ENCODE peak calls at places on chromosomes 2 and 18, in six cellular contexts. F is WTC11, V is HepG2, T is K562, Q is endothelial cell of umbilical vein, X is H1. W is an unnamed sample.
A peak's percentile ranks its signal among the peaks of the same experiment; 100 is the strongest.

GRCh38 chr18:62329676-62330454 is 4.8 kb downstream of the TNFRSF11A start:
- DNase-seq in F (no peak), T (no peak), V (peak; percentile 52), Q (peak; percentile 85), X (no peak), W (no peak)

GRCh38 chr2:11679491-11680130 is 9.6 kb upstream of the NTSR2 start:
- DNase-seq in V (no peak), F (no peak), T (no peak), Q (no peak), X (no peak), W (no peak)

GRCh38 chr2:216474925-216475670 is 23.5 kb upstream of the RPL37A start:
- DNase-seq in X (no peak), T (no peak), V (no peak), F (no peak), Q (no peak), W (no peak)

GRCh38 chr18:21000667-21001066 is 110.9 kb downstream of the ROCK1 start:
- DNase-seq in Q (no peak), F (no peak), T (no peak), V (no peak), X (no peak), W (no peak)

GRCh38 chr2:163171786-163172549 is 333.4 kb upstream of the KCNH7 start:
- DNase-seq in T (no peak), F (no peak), Q (no peak), V (no peak), X (no peak), W (no peak)

GRCh38 chr2:212709287-212709686 is 170.7 kb upstream of the ERBB4 start:
- DNase-seq in Q (no peak), V (no peak), F (no peak), T (no peak), X (no peak), W (no peak)

GRCh38 chr2:65309699-65310098 is 82.1 kb downstream of the ACTR2 start:
- DNase-seq in Q (no peak), F (no peak), V (no peak), T (no peak), X (no peak), W (no peak)

GRCh38 chr18:75698861-75699260 is 271.4 kb upstream of the SMIM21 start:
- DNase-seq in V (no peak), F (no peak), X (no peak), T (no peak), Q (no peak), W (no peak)

GRCh38 chr18:12645751-12646203 is 12.1 kb downstream of the SPIRE1 start:
- DNase-seq in F (no peak), V (peak; percentile 41), Q (peak; percentile 54), X (no peak), T (no peak), W (no peak)

GRCh38 chr2:40244251-40245010 is 207.5 kb downstream of the SLC8A1 start:
- DNase-seq in X (peak; percentile 27), Q (peak; percentile 71), T (no peak), V (peak; percentile 37), F (peak; percentile 72), W (peak; percentile 27)

GRCh38 chr2:240256704-240257637 is 116.5 kb upstream of the OTOS start:
- DNase-seq in V (no peak), F (no peak), X (no peak), T (no peak), Q (no peak), W (no peak)

GRCh38 chr2:181570833-181571661 is 85.9 kb downstream of the CERKL start:
- DNase-seq in V (no peak), F (no peak), X (no peak), T (no peak), Q (peak; percentile 15), W (no peak)

GRCh38 chr2:77001895-77002294 is 520.3 kb downstream of the LRRTM4 start:
- DNase-seq in T (no peak), F (no peak), X (no peak), V (no peak), Q (no peak), W (no peak)
- TF ChIP-seq JUN in T (no peak), F (no peak), X (no peak), V (no peak), Q (no peak), W (no peak)

DNA sequence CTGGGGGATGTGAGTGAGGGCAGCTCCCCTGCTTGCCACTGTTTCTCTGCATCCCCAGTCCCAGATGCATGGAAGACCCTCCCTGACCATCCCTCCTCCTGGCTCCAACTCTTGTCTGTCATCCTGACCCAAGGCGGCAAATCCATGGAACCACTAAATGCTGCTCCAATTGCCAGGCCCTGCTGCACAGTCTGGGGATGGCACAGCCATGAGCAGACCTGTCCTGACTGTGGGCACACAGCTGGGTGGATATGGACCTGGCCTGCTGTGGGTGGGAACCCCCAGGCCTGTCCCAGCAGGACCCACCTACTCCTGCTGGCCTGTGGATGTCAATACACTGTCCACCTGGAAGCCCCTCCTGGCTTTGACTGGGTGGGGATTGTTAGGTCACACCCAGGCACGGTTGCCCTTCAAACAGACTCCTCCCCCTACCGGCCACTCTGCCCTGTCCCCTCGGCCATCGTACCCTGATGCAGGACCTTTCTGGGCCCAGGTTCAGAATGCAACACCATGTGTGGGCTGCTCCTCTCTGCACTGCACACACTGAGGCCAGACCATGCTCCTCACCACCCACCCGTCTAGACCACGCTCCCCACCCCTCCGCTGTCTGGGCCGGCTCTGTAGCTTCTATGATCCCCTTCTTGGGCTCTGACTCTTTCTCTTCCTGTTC is 57.8 kb downstream of the INPP5D start:
- DNase-seq in V (no peak), F (no peak), T (no peak), Q (no peak), X (no peak), W (no peak)
- TF ChIP-seq JUN in V (no peak), F (no peak), T (no peak), Q (no peak), X (no peak), W (no peak)

GRCh38 chr18:27966872-27967271 is 210.1 kb downstream of the CDH2 start:
- DNase-seq in T (no peak), F (no peak), X (no peak), Q (no peak), V (no peak), W (no peak)
- TF ChIP-seq JUN in T (no peak), F (no peak), X (no peak), Q (no peak), V (no peak), W (no peak)

GRCh38 chr18:10140928-10141327 is 227.1 kb downstream of the VAPA start:
- DNase-seq in Q (no peak), X (no peak), F (no peak), T (no peak), V (peak; percentile 85), W (peak; percentile 31)

GRCh38 chr18:10141559-10141958 is 227.7 kb downstream of the VAPA start:
- DNase-seq in X (no peak), V (no peak), F (no peak), T (no peak), Q (no peak), W (peak; percentile 58)

GRCh38 chr18:10142056-10142455 is 228.2 kb downstream of the VAPA start:
- DNase-seq in T (no peak), Q (peak; percentile 70), X (no peak), F (no peak), V (no peak), W (no peak)

GRCh38 chr18:10143601-10144000 is 229.8 kb downstream of the VAPA start:
- DNase-seq in V (no peak), Q (peak; percentile 58), F (no peak), X (no peak), T (no peak), W (no peak)

DNA sequence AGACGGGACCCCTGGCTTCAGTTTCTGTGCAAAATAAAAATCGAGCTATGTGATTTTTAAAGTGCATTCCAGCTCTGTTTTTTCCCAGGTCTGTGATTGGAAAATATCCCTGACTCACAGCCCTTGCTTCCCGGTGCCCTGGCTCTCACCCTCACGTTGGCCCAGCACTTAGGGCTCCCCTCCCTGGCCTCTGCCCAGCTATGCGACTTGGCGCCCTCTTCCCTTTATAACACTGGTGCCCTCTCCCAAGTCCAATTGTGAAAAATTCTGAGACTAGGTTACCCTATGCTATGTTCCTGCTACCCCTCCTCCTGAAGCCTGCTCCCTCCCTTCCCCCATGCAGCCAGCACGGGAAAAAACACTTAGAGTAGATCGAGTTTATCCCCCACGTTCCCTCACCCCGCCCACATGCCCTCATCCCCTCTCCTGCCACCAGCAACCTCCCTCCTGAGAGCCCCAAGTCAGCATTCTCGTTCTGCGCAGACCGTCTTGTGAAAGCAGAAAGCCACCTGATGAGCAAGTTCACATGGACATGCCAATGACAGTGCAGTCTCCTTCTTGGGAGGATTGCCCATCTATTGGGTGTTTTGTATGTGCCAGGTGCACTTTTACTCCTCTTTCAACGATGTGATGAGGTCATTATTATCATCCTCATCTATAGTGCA is 228.8 kb downstream of the VAPA start:
- DNase-seq in T (no peak), F (no peak), V (no peak), Q (peak; percentile 83), X (no peak), W (peak; percentile 35)
- TF ChIP-seq JUN in T (no peak), F (no peak), V (no peak), Q (no peak), X (no peak), W (no peak)

GRCh38 chr2:174121612-174122011 is 126.7 kb downstream of the OLA1 start:
- DNase-seq in X (no peak), F (no peak), Q (peak; percentile 34), T (no peak), V (no peak), W (no peak)

GRCh38 chr2:174121178-174121577 is 127.2 kb downstream of the OLA1 start:
- DNase-seq in V (no peak), F (no peak), X (no peak), Q (peak; percentile 42), T (no peak), W (no peak)

GRCh38 chr2:174122185-174122584 is 126.1 kb downstream of the OLA1 start:
- DNase-seq in F (no peak), Q (no peak), T (no peak), X (no peak), V (no peak), W (no peak)

GRCh38 chr2:174124171-174124570 is 124.2 kb downstream of the OLA1 start:
- DNase-seq in V (no peak), Q (no peak), F (peak; percentile 31), T (no peak), X (no peak), W (no peak)

GRCh38 chr2:174125151-174125550 is 123.2 kb downstream of the OLA1 start:
- DNase-seq in Q (no peak), V (no peak), X (no peak), F (no peak), T (no peak), W (no peak)
- TF ChIP-seq JUN in Q (no peak), V (no peak), X (no peak), F (no peak), T (no peak), W (no peak)

GRCh38 chr2:171210864-171211431 is 50.3 kb upstream of the TLK1 start:
- DNase-seq in Q (no peak), X (no peak), V (no peak), T (no peak), F (no peak), W (no peak)
- TF ChIP-seq JUN in Q (no peak), X (no peak), V (no peak), T (no peak), F (no peak), W (no peak)